ENCODE peak calls at places on chromosomes 1 and 21, in five cellular contexts. One of them, this sample, is unnamed.

GRCh38 chr1:156140879-156141707 is 12.3 kb upstream of the SEMA4A start:
- DNase-seq in neural progenitor cell: peak; percentile 85
- DNase-seq in H9: peak; percentile 92
- DNase-seq in hepatocyte: no peak
- DNase-seq in OCI-LY7: peak; percentile 64
- DNase-seq in this sample: peak; percentile 93

GRCh38 chr1:94384485-94385353 is 33.5 kb upstream of the ABCD3 start:
- DNase-seq in neural progenitor cell: peak; percentile 2
- DNase-seq in hepatocyte: peak; percentile 64
- DNase-seq in OCI-LY7: peak; percentile 34
- DNase-seq in H9: no peak
- DNase-seq in this sample: no peak

GRCh38 chr1:225567789-225568188 is 85.1 kb downstream of the ENAH start:
- DNase-seq in OCI-LY7: peak; percentile 7
- DNase-seq in hepatocyte: no peak
- DNase-seq in H9: no peak
- DNase-seq in neural progenitor cell: peak; percentile 25
- DNase-seq in this sample: peak; percentile 60

GRCh38 chr21:28018213-28018612 is 974.5 kb downstream of the LTN1 start:
- DNase-seq in H9: no peak
- DNase-seq in neural progenitor cell: no peak
- DNase-seq in hepatocyte: no peak
- DNase-seq in OCI-LY7: no peak
- DNase-seq in this sample: no peak

GRCh38 chr1:26035203-26035958 is 10.5 kb downstream of the SLC30A2 start:
- DNase-seq in H9: peak; percentile 95
- DNase-seq in neural progenitor cell: peak; percentile 99
- DNase-seq in hepatocyte: peak; percentile 98
- DNase-seq in OCI-LY7: peak; percentile 97
- DNase-seq in this sample: peak; percentile 98

GRCh38 chr1:218066332-218066731 is 218.8 kb upstream of the RRP15 start:
- DNase-seq in H9: no peak
- DNase-seq in OCI-LY7: no peak
- DNase-seq in neural progenitor cell: no peak
- DNase-seq in hepatocyte: no peak
- DNase-seq in this sample: no peak

GRCh38 chr1:54016343-54017282 is 1.4 kb downstream of the LDLRAD1 start:
- DNase-seq in H9: no peak
- DNase-seq in OCI-LY7: no peak
- DNase-seq in hepatocyte: peak; percentile 81
- DNase-seq in neural progenitor cell: no peak
- DNase-seq in this sample: peak; percentile 36

GRCh38 chr21:34886554-34887385 is 162.3 kb downstream of the RUNX1 start:
- DNase-seq in hepatocyte: peak; percentile 45
- DNase-seq in neural progenitor cell: peak; percentile 76
- DNase-seq in OCI-LY7: no peak
- DNase-seq in H9: peak; percentile 47
- DNase-seq in this sample: peak; percentile 56

GRCh38 chr1:192535916-192536662 is 39.5 kb upstream of the RGS1 start:
- DNase-seq in OCI-LY7: no peak
- DNase-seq in H9: no peak
- DNase-seq in neural progenitor cell: no peak
- DNase-seq in hepatocyte: no peak
- DNase-seq in this sample: no peak

GRCh38 chr1:184052194-184052559 is 647 bp downstream of the TSEN15 start:
- DNase-seq in hepatocyte: no peak
- DNase-seq in neural progenitor cell: no peak
- DNase-seq in H9: no peak
- DNase-seq in OCI-LY7: peak; percentile 21
- DNase-seq in this sample: no peak

GRCh38 chr1:156746716-156747631 is 4.5 kb downstream of the HDGF start:
- DNase-seq in neural progenitor cell: peak; percentile 94
- DNase-seq in H9: peak; percentile 94
- DNase-seq in OCI-LY7: peak; percentile 74
- DNase-seq in hepatocyte: peak; percentile 97
- DNase-seq in this sample: peak; percentile 94

GRCh38 chr1:232130815-232131474 is 499.0 kb downstream of the SIPA1L2 start:
- DNase-seq in H9: no peak
- DNase-seq in hepatocyte: peak; percentile 17
- DNase-seq in neural progenitor cell: no peak
- DNase-seq in OCI-LY7: no peak
- DNase-seq in this sample: peak; percentile 68

GRCh38 chr1:6130596-6130995 is 49.5 kb downstream of the CHD5 start:
- DNase-seq in H9: no peak
- DNase-seq in neural progenitor cell: no peak
- DNase-seq in hepatocyte: no peak
- DNase-seq in OCI-LY7: no peak
- DNase-seq in this sample: no peak

GRCh38 chr1:212545941-212546638 is 62.5 kb upstream of the ATF3 start:
- DNase-seq in OCI-LY7: no peak
- DNase-seq in neural progenitor cell: no peak
- DNase-seq in hepatocyte: peak; percentile 49
- DNase-seq in H9: no peak
- DNase-seq in this sample: peak; percentile 33

GRCh38 chr1:41739061-41739955 is 179.4 kb downstream of the HIVEP3 start:
- DNase-seq in OCI-LY7: no peak
- DNase-seq in H9: no peak
- DNase-seq in neural progenitor cell: no peak
- DNase-seq in hepatocyte: peak; percentile 27
- DNase-seq in this sample: no peak

GRCh38 chr21:26170471-26171309 is at the start of gene APP:
- DNase-seq in H9: peak; percentile 79
- DNase-seq in hepatocyte: peak; percentile 92
- DNase-seq in neural progenitor cell: peak; percentile 92
- DNase-seq in OCI-LY7: no peak
- DNase-seq in this sample: peak; percentile 82
- H3K4me2 ChIP-seq in H9: peak within 1 kb of the TSS; percentile 84
- H3K4me2 ChIP-seq in hepatocyte: peak within 1 kb of the TSS; percentile 83
- H3K4me2 ChIP-seq in neural progenitor cell: peak within 1 kb of the TSS; percentile 86
- H3K4me2 ChIP-seq in OCI-LY7: no peak within 1 kb of the TSS
- H3K4me2 ChIP-seq in this sample: peak within 1 kb of the TSS; percentile 77

DNA sequence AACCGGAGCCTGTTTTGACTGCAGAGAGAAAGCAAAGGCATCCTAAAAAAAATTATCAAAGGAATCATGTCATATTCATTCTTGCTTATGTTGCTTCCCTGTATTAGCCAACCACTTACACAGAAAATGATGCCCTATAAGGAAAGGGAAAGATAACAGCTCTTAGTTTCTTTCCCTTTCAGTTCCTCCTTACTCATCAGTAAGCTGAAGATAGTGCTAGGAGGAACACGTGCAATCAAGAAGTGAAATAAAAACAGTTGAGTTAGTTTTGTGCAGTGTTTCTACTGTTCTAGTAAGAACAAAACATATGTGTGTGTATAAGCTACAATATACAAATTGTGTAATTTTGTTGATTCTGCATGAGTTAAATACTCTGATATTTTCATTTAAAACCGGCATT is 45.3 kb upstream of the MTF2 start:
- DNase-seq in H9: no peak
- DNase-seq in OCI-LY7: peak; percentile 77
- DNase-seq in hepatocyte: no peak
- DNase-seq in neural progenitor cell: no peak
- DNase-seq in this sample: no peak
- H3K4me2 ChIP-seq in H9: no peak overlapping the region
- H3K4me2 ChIP-seq in OCI-LY7: peak overlapping the region; percentile 93
- H3K4me2 ChIP-seq in hepatocyte: no peak overlapping the region
- H3K4me2 ChIP-seq in neural progenitor cell: no peak overlapping the region
- H3K4me2 ChIP-seq in this sample: no peak overlapping the region

GRCh38 chr1:222889445-222889844 is 74.6 kb downstream of the DISP1 start:
- DNase-seq in hepatocyte: no peak
- DNase-seq in H9: no peak
- DNase-seq in OCI-LY7: no peak
- DNase-seq in neural progenitor cell: no peak
- DNase-seq in this sample: no peak

GRCh38 chr1:222893255-222893654 is 78.4 kb downstream of the DISP1 start:
- DNase-seq in neural progenitor cell: no peak
- DNase-seq in H9: no peak
- DNase-seq in OCI-LY7: no peak
- DNase-seq in hepatocyte: no peak
- DNase-seq in this sample: no peak

GRCh38 chr1:222890702-222891101 is 75.9 kb downstream of the DISP1 start:
- DNase-seq in H9: no peak
- DNase-seq in OCI-LY7: no peak
- DNase-seq in neural progenitor cell: no peak
- DNase-seq in hepatocyte: no peak
- DNase-seq in this sample: no peak

GRCh38 chr1:222892137-222892763 is 77.4 kb downstream of the DISP1 start:
- DNase-seq in hepatocyte: peak; percentile 28
- DNase-seq in neural progenitor cell: no peak
- DNase-seq in H9: no peak
- DNase-seq in OCI-LY7: no peak
- DNase-seq in this sample: no peak

DNA sequence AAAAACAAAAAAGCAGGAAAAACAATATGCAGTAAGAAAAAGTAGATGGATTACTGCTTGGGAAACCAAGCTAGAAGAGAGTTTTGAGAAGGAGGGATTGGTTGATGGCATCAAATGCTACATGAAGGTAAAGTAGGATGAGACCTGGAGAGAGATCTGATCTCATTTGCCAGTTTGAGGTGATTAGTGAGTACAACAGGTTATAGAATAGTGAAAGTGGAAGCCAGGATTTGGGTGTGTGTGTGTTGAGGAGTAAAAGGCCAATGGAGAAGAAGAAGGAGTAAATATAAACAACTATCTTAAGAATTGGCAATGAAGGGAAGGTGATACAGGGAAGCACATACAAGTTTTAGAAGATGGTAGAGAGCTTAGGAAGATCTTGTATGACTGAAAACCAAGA is 76.7 kb downstream of the DISP1 start:
- DNase-seq in neural progenitor cell: no peak
- DNase-seq in H9: no peak
- DNase-seq in OCI-LY7: no peak
- DNase-seq in hepatocyte: no peak
- DNase-seq in this sample: no peak
- H3K4me2 ChIP-seq in neural progenitor cell: no peak overlapping the region
- H3K4me2 ChIP-seq in H9: no peak overlapping the region
- H3K4me2 ChIP-seq in OCI-LY7: no peak overlapping the region
- H3K4me2 ChIP-seq in hepatocyte: no peak overlapping the region
- H3K4me2 ChIP-seq in this sample: no peak overlapping the region

DNA sequence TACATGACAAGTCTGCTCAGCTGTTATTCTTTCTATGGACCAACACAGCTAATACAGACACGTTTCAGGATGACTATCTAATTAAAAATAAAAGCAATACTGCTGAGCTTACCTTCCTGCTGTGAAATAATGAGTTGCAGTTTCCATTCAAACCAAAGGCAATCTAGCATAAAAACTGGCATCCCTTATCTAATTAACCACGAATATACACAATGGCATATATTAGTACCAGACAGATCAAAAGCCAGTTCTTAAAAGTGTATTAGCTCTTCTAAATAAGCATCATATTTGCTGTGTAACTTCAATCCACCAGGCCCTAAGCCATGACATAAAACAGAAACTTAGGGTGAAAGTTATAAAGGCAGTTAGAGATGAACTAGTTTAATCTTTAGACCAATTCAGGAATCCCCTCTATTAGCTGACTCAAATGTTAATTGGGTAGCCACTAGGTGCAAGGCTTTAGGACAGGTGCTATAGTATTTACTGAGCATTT is 20.6 kb downstream of the TESK2 start:
- DNase-seq in neural progenitor cell: no peak
- DNase-seq in OCI-LY7: no peak
- DNase-seq in hepatocyte: no peak
- DNase-seq in H9: no peak
- DNase-seq in this sample: no peak
- H3K4me2 ChIP-seq in neural progenitor cell: no peak overlapping the region
- H3K4me2 ChIP-seq in OCI-LY7: no peak overlapping the region
- H3K4me2 ChIP-seq in hepatocyte: no peak overlapping the region
- H3K4me2 ChIP-seq in H9: no peak overlapping the region
- H3K4me2 ChIP-seq in this sample: no peak overlapping the region

GRCh38 chr1:116485976-116486375 is 84.8 kb downstream of the CD58 start:
- DNase-seq in H9: no peak
- DNase-seq in neural progenitor cell: no peak
- DNase-seq in hepatocyte: no peak
- DNase-seq in OCI-LY7: no peak
- DNase-seq in this sample: no peak

GRCh38 chr1:116482490-116482889 is 88.3 kb downstream of the CD58 start:
- DNase-seq in H9: no peak
- DNase-seq in neural progenitor cell: no peak
- DNase-seq in OCI-LY7: no peak
- DNase-seq in hepatocyte: no peak
- DNase-seq in this sample: no peak

GRCh38 chr1:116485071-116485735 is 85.6 kb downstream of the CD58 start:
- DNase-seq in hepatocyte: peak; percentile 95
- DNase-seq in OCI-LY7: peak; percentile 88
- DNase-seq in H9: peak; percentile 89
- DNase-seq in neural progenitor cell: peak; percentile 96
- DNase-seq in this sample: peak; percentile 96

GRCh38 chr1:116481934-116482333 is 88.9 kb downstream of the CD58 start:
- DNase-seq in OCI-LY7: no peak
- DNase-seq in hepatocyte: peak; percentile 63
- DNase-seq in H9: no peak
- DNase-seq in neural progenitor cell: no peak
- DNase-seq in this sample: no peak

GRCh38 chr1:116483481-116484309 is 87.1 kb downstream of the CD58 start:
- DNase-seq in H9: no peak
- DNase-seq in hepatocyte: peak; percentile 69
- DNase-seq in OCI-LY7: no peak
- DNase-seq in neural progenitor cell: no peak
- DNase-seq in this sample: no peak
- H3K4me2 ChIP-seq in H9: no peak overlapping the region
- H3K4me2 ChIP-seq in hepatocyte: no peak overlapping the region
- H3K4me2 ChIP-seq in OCI-LY7: no peak overlapping the region
- H3K4me2 ChIP-seq in neural progenitor cell: no peak overlapping the region
- H3K4me2 ChIP-seq in this sample: no peak overlapping the region

GRCh38 chr1:2529776-2530500 is at the start of gene HES5:
- DNase-seq in OCI-LY7: no peak
- DNase-seq in H9: peak; percentile 61
- DNase-seq in hepatocyte: no peak
- DNase-seq in neural progenitor cell: peak; percentile 99
- DNase-seq in this sample: peak; percentile 82

GRCh38 chr1:2527553-2527860 is 1.1 kb upstream of the PANK4 start:
- DNase-seq in neural progenitor cell: no peak
- DNase-seq in OCI-LY7: no peak
- DNase-seq in H9: no peak
- DNase-seq in hepatocyte: no peak
- DNase-seq in this sample: no peak

GRCh38 chr1:2528016-2528415 is 1.6 kb upstream of the PANK4 start:
- DNase-seq in hepatocyte: no peak
- DNase-seq in neural progenitor cell: no peak
- DNase-seq in OCI-LY7: no peak
- DNase-seq in H9: no peak
- DNase-seq in this sample: no peak

GRCh38 chr1:2528966-2529750 is 905 bp downstream of the HES5 start:
- DNase-seq in OCI-LY7: no peak
- DNase-seq in H9: peak; percentile 73
- DNase-seq in hepatocyte: peak; percentile 64
- DNase-seq in neural progenitor cell: peak; percentile 76
- DNase-seq in this sample: peak; percentile 76

GRCh38 chr1:2528611-2528965 is 1.5 kb downstream of the HES5 start:
- DNase-seq in neural progenitor cell: no peak
- DNase-seq in H9: no peak
- DNase-seq in hepatocyte: no peak
- DNase-seq in OCI-LY7: no peak
- DNase-seq in this sample: no peak
- H3K4me2 ChIP-seq in neural progenitor cell: peak overlapping the region; percentile 81
- H3K4me2 ChIP-seq in H9: peak overlapping the region; percentile 35
- H3K4me2 ChIP-seq in hepatocyte: peak overlapping the region; percentile 72
- H3K4me2 ChIP-seq in OCI-LY7: no peak overlapping the region
- H3K4me2 ChIP-seq in this sample: peak overlapping the region; percentile 72